ENCODE peak calls at places on chromosomes 12 and 14, in seven cellular contexts. One of them, this sample, is unnamed.

GRCh38 chr14:23379331-23380196 is 2.7 kb downstream of the CMTM5 start:
- ATAC-seq in right cardiac atrium: peak
- ATAC-seq in gastrocnemius medialis: peak
- ATAC-seq in activated T-cell treated with anti-CD3 and anti-CD28 coated beads, Interleukin-2, amount 50 U/mL, for 72 hours: peak
- ATAC-seq in stimulated activated naive CD8-positive, alpha-beta T cell treated with anti-CD3 and anti-CD28 coated beads, Interleukin-15, Interleukin-2, amounts not matched to agents 100 U/mL and 50 U/mL, for 24 hours: peak
- ATAC-seq in T-helper 17 cell: peak
- ATAC-seq in left ventricle myocardium superior: peak
- ATAC-seq in this sample: peak

GRCh38 chr12:88361493-88361892 is 218.8 kb downstream of the KITLG start:
- ATAC-seq in right cardiac atrium: no peak
- ATAC-seq in gastrocnemius medialis: no peak
- ATAC-seq in activated T-cell treated with anti-CD3 and anti-CD28 coated beads, Interleukin-2, amount 50 U/mL, for 72 hours: no peak
- ATAC-seq in stimulated activated naive CD8-positive, alpha-beta T cell treated with anti-CD3 and anti-CD28 coated beads, Interleukin-15, Interleukin-2, amounts not matched to agents 100 U/mL and 50 U/mL, for 24 hours: no peak
- ATAC-seq in T-helper 17 cell: no peak
- ATAC-seq in left ventricle myocardium superior: no peak
- ATAC-seq in this sample: no peak

GRCh38 chr12:538731-539539 is 79.2 kb downstream of the B4GALNT3 start:
- ATAC-seq in right cardiac atrium: peak
- ATAC-seq in gastrocnemius medialis: no peak
- ATAC-seq in activated T-cell treated with anti-CD3 and anti-CD28 coated beads, Interleukin-2, amount 50 U/mL, for 72 hours: peak
- ATAC-seq in stimulated activated naive CD8-positive, alpha-beta T cell treated with anti-CD3 and anti-CD28 coated beads, Interleukin-15, Interleukin-2, amounts not matched to agents 100 U/mL and 50 U/mL, for 24 hours: no peak
- ATAC-seq in T-helper 17 cell: peak
- ATAC-seq in left ventricle myocardium superior: peak
- ATAC-seq in this sample: peak

GRCh38 chr12:108239378-108239777 is 99.7 kb downstream of the CMKLR1 start:
- ATAC-seq in right cardiac atrium: no peak
- ATAC-seq in gastrocnemius medialis: no peak
- ATAC-seq in activated T-cell treated with anti-CD3 and anti-CD28 coated beads, Interleukin-2, amount 50 U/mL, for 72 hours: no peak
- ATAC-seq in stimulated activated naive CD8-positive, alpha-beta T cell treated with anti-CD3 and anti-CD28 coated beads, Interleukin-15, Interleukin-2, amounts not matched to agents 100 U/mL and 50 U/mL, for 24 hours: peak
- ATAC-seq in T-helper 17 cell: no peak
- ATAC-seq in left ventricle myocardium superior: no peak
- ATAC-seq in this sample: no peak

GRCh38 chr12:26786491-26787124 is 46.4 kb downstream of the ITPR2 start:
- ATAC-seq in right cardiac atrium: peak
- ATAC-seq in gastrocnemius medialis: peak
- ATAC-seq in activated T-cell treated with anti-CD3 and anti-CD28 coated beads, Interleukin-2, amount 50 U/mL, for 72 hours: no peak
- ATAC-seq in stimulated activated naive CD8-positive, alpha-beta T cell treated with anti-CD3 and anti-CD28 coated beads, Interleukin-15, Interleukin-2, amounts not matched to agents 100 U/mL and 50 U/mL, for 24 hours: no peak
- ATAC-seq in T-helper 17 cell: no peak
- ATAC-seq in left ventricle myocardium superior: peak
- ATAC-seq in this sample: no peak

GRCh38 chr14:101885254-101885576 is 79.2 kb upstream of the DYNC1H1 start:
- ATAC-seq in right cardiac atrium: no peak
- ATAC-seq in gastrocnemius medialis: no peak
- ATAC-seq in activated T-cell treated with anti-CD3 and anti-CD28 coated beads, Interleukin-2, amount 50 U/mL, for 72 hours: no peak
- ATAC-seq in stimulated activated naive CD8-positive, alpha-beta T cell treated with anti-CD3 and anti-CD28 coated beads, Interleukin-15, Interleukin-2, amounts not matched to agents 100 U/mL and 50 U/mL, for 24 hours: no peak
- ATAC-seq in T-helper 17 cell: no peak
- ATAC-seq in left ventricle myocardium superior: peak
- ATAC-seq in this sample: no peak

GRCh38 chr12:59113831-59114273 is 193.5 kb upstream of the LRIG3 start:
- ATAC-seq in right cardiac atrium: peak
- ATAC-seq in gastrocnemius medialis: no peak
- ATAC-seq in activated T-cell treated with anti-CD3 and anti-CD28 coated beads, Interleukin-2, amount 50 U/mL, for 72 hours: peak
- ATAC-seq in stimulated activated naive CD8-positive, alpha-beta T cell treated with anti-CD3 and anti-CD28 coated beads, Interleukin-15, Interleukin-2, amounts not matched to agents 100 U/mL and 50 U/mL, for 24 hours: no peak
- ATAC-seq in T-helper 17 cell: no peak
- ATAC-seq in left ventricle myocardium superior: peak
- ATAC-seq in this sample: peak

GRCh38 chr12:53974084-53975018 is at the start of gene HOTAIR:
- ATAC-seq in right cardiac atrium: no peak
- ATAC-seq in gastrocnemius medialis: peak
- ATAC-seq in activated T-cell treated with anti-CD3 and anti-CD28 coated beads, Interleukin-2, amount 50 U/mL, for 72 hours: peak
- ATAC-seq in stimulated activated naive CD8-positive, alpha-beta T cell treated with anti-CD3 and anti-CD28 coated beads, Interleukin-15, Interleukin-2, amounts not matched to agents 100 U/mL and 50 U/mL, for 24 hours: no peak
- ATAC-seq in T-helper 17 cell: no peak
- ATAC-seq in left ventricle myocardium superior: no peak
- ATAC-seq in this sample: peak

GRCh38 chr14:64654931-64655330 is 49.3 kb upstream of the PLEKHG3 start:
- ATAC-seq in right cardiac atrium: peak
- ATAC-seq in gastrocnemius medialis: peak
- ATAC-seq in activated T-cell treated with anti-CD3 and anti-CD28 coated beads, Interleukin-2, amount 50 U/mL, for 72 hours: no peak
- ATAC-seq in stimulated activated naive CD8-positive, alpha-beta T cell treated with anti-CD3 and anti-CD28 coated beads, Interleukin-15, Interleukin-2, amounts not matched to agents 100 U/mL and 50 U/mL, for 24 hours: no peak
- ATAC-seq in T-helper 17 cell: no peak
- ATAC-seq in left ventricle myocardium superior: peak
- ATAC-seq in this sample: no peak

GRCh38 chr12:56300644-56301464 is 724 bp upstream of the CS start:
- ATAC-seq in right cardiac atrium: peak
- ATAC-seq in gastrocnemius medialis: peak
- ATAC-seq in activated T-cell treated with anti-CD3 and anti-CD28 coated beads, Interleukin-2, amount 50 U/mL, for 72 hours: no peak
- ATAC-seq in stimulated activated naive CD8-positive, alpha-beta T cell treated with anti-CD3 and anti-CD28 coated beads, Interleukin-15, Interleukin-2, amounts not matched to agents 100 U/mL and 50 U/mL, for 24 hours: no peak
- ATAC-seq in T-helper 17 cell: no peak
- ATAC-seq in left ventricle myocardium superior: peak
- ATAC-seq in this sample: peak

GRCh38 chr12:4769073-4769472 is 48.9 kb downstream of the GALNT8 start:
- ATAC-seq in right cardiac atrium: no peak
- ATAC-seq in gastrocnemius medialis: no peak
- ATAC-seq in activated T-cell treated with anti-CD3 and anti-CD28 coated beads, Interleukin-2, amount 50 U/mL, for 72 hours: no peak
- ATAC-seq in stimulated activated naive CD8-positive, alpha-beta T cell treated with anti-CD3 and anti-CD28 coated beads, Interleukin-15, Interleukin-2, amounts not matched to agents 100 U/mL and 50 U/mL, for 24 hours: no peak
- ATAC-seq in T-helper 17 cell: no peak
- ATAC-seq in left ventricle myocardium superior: no peak
- ATAC-seq in this sample: no peak

GRCh38 chr12:128803788-128804187 is 20.0 kb downstream of the SLC15A4 start:
- ATAC-seq in right cardiac atrium: no peak
- ATAC-seq in gastrocnemius medialis: peak
- ATAC-seq in activated T-cell treated with anti-CD3 and anti-CD28 coated beads, Interleukin-2, amount 50 U/mL, for 72 hours: no peak
- ATAC-seq in stimulated activated naive CD8-positive, alpha-beta T cell treated with anti-CD3 and anti-CD28 coated beads, Interleukin-15, Interleukin-2, amounts not matched to agents 100 U/mL and 50 U/mL, for 24 hours: no peak
- ATAC-seq in T-helper 17 cell: no peak
- ATAC-seq in left ventricle myocardium superior: peak
- ATAC-seq in this sample: no peak

GRCh38 chr14:68733086-68733621 is 59.7 kb downstream of the ZFP36L1 start:
- ATAC-seq in right cardiac atrium: peak
- ATAC-seq in gastrocnemius medialis: no peak
- ATAC-seq in activated T-cell treated with anti-CD3 and anti-CD28 coated beads, Interleukin-2, amount 50 U/mL, for 72 hours: peak
- ATAC-seq in stimulated activated naive CD8-positive, alpha-beta T cell treated with anti-CD3 and anti-CD28 coated beads, Interleukin-15, Interleukin-2, amounts not matched to agents 100 U/mL and 50 U/mL, for 24 hours: peak
- ATAC-seq in T-helper 17 cell: peak
- ATAC-seq in left ventricle myocardium superior: peak
- ATAC-seq in this sample: no peak

GRCh38 chr12:47218191-47218654 is 138.5 kb upstream of the AMIGO2 start:
- ATAC-seq in right cardiac atrium: no peak
- ATAC-seq in gastrocnemius medialis: no peak
- ATAC-seq in activated T-cell treated with anti-CD3 and anti-CD28 coated beads, Interleukin-2, amount 50 U/mL, for 72 hours: peak
- ATAC-seq in stimulated activated naive CD8-positive, alpha-beta T cell treated with anti-CD3 and anti-CD28 coated beads, Interleukin-15, Interleukin-2, amounts not matched to agents 100 U/mL and 50 U/mL, for 24 hours: peak
- ATAC-seq in T-helper 17 cell: peak
- ATAC-seq in left ventricle myocardium superior: no peak
- ATAC-seq in this sample: no peak

GRCh38 chr14:49972199-49972671 is 79.4 kb downstream of the ARF6 start:
- ATAC-seq in right cardiac atrium: peak
- ATAC-seq in gastrocnemius medialis: peak
- ATAC-seq in activated T-cell treated with anti-CD3 and anti-CD28 coated beads, Interleukin-2, amount 50 U/mL, for 72 hours: no peak
- ATAC-seq in stimulated activated naive CD8-positive, alpha-beta T cell treated with anti-CD3 and anti-CD28 coated beads, Interleukin-15, Interleukin-2, amounts not matched to agents 100 U/mL and 50 U/mL, for 24 hours: no peak
- ATAC-seq in T-helper 17 cell: no peak
- ATAC-seq in left ventricle myocardium superior: peak
- ATAC-seq in this sample: peak

GRCh38 chr12:27796093-27796492 is 16.1 kb upstream of the MANSC4 start:
- ATAC-seq in right cardiac atrium: no peak
- ATAC-seq in gastrocnemius medialis: no peak
- ATAC-seq in activated T-cell treated with anti-CD3 and anti-CD28 coated beads, Interleukin-2, amount 50 U/mL, for 72 hours: no peak
- ATAC-seq in stimulated activated naive CD8-positive, alpha-beta T cell treated with anti-CD3 and anti-CD28 coated beads, Interleukin-15, Interleukin-2, amounts not matched to agents 100 U/mL and 50 U/mL, for 24 hours: no peak
- ATAC-seq in T-helper 17 cell: no peak
- ATAC-seq in left ventricle myocardium superior: no peak
- ATAC-seq in this sample: no peak